ENCODE peak calls at places on chromosomes 12 and 14, in nine cellular contexts. G is Panc1; W is RCC 7860; U is stimulated activated CD8-positive, alpha-beta memory T cell treated with anti-CD3 and anti-CD28 coated beads, Interleukin-2, amount 100 ng/mL, for 48 hours; Q is stimulated activated CD4-positive, alpha-beta T cell treated with anti-CD3 and anti-CD28 coated beads, Interleukin-12 subunit alpha, Interleukin-12 subunit beta, amount 100 ng/mL, for 4 hours; N is GDM1; R is amniotic stem cell; M is OCI-LY7; K is kidney epithelial cell. H is an unnamed sample.

GRCh38 chr12:50066402-50066801 is 9.0 kb downstream of the ASIC1 start:
- DNase-seq in K (peak), N (no peak), W (peak), Q (no peak), G (no peak), U (no peak), R (peak), M (no peak), H (no peak)

GRCh38 chr14:93395227-93395626 is 35.5 kb upstream of the UNC79 start:
- DNase-seq in M (no peak), Q (no peak), N (peak), K (no peak), R (no peak), G (no peak), W (no peak), U (no peak), H (peak)

GRCh38 chr14:96135285-96135684 is 69.4 kb upstream of the BDKRB2 start:
- DNase-seq in U (no peak), K (no peak), R (no peak), M (no peak), N (no peak), Q (no peak), W (peak), G (no peak), H (no peak)

GRCh38 chr12:2311001-2311778 is 258.4 kb downstream of the CACNA1C start:
- DNase-seq in Q (no peak), K (no peak), W (no peak), N (no peak), U (no peak), G (no peak), R (peak), M (no peak), H (no peak)

GRCh38 chr12:49868952-49869815 is 26.3 kb upstream of the BCDIN3D start:
- DNase-seq in R (peak), G (no peak), M (no peak), Q (no peak), U (no peak), N (no peak), W (peak), K (peak), H (peak)

GRCh38 chr14:52951730-52952481 is 1.1 kb upstream of the FERMT2 start:
- DNase-seq in W (peak), Q (no peak), M (no peak), K (peak), U (no peak), R (peak), G (peak), N (no peak), H (no peak)

GRCh38 chr12:118357327-118358007 is 15.2 kb downstream of the TAOK3 start:
- DNase-seq in M (peak), R (no peak), N (peak), U (no peak), Q (no peak), K (no peak), W (peak), G (no peak), H (peak)

GRCh38 chr14:37202812-37203211 is 5.1 kb downstream of the MIPOL1 start:
- DNase-seq in M (no peak), G (no peak), N (no peak), Q (no peak), K (no peak), W (no peak), U (no peak), R (no peak), H (no peak)

GRCh38 chr12:8813963-8814362 is 8.5 kb upstream of the A2ML1 start:
- DNase-seq in K (no peak), N (no peak), W (no peak), Q (no peak), G (no peak), U (no peak), M (no peak), R (no peak), H (no peak)

GRCh38 chr12:76270657-76271358 is 77.4 kb downstream of the BBS10 start:
- DNase-seq in R (no peak), G (no peak), M (no peak), K (no peak), U (no peak), Q (no peak), N (no peak), W (no peak), H (no peak)

GRCh38 chr14:104931771-104932675 is 7.3 kb downstream of the PLD4 start:
- DNase-seq in R (no peak), U (no peak), W (no peak), G (no peak), Q (no peak), N (no peak), M (no peak), K (no peak), H (no peak)

GRCh38 chr12:122841544-122842321 is 6.5 kb downstream of the HIP1R start:
- DNase-seq in Q (no peak), N (no peak), W (peak), R (peak), G (no peak), K (no peak), M (no peak), U (no peak), H (no peak)

GRCh38 chr12:125312471-125312870 is 247.2 kb downstream of the AACS start:
- DNase-seq in Q (no peak), K (no peak), R (no peak), G (no peak), U (no peak), N (no peak), W (no peak), M (no peak), H (no peak)

GRCh38 chr14:93916476-93916875 is 10.7 kb upstream of the FAM181A start:
- DNase-seq in R (no peak), K (no peak), M (no peak), N (no peak), W (no peak), U (no peak), G (no peak), Q (no peak), H (no peak)

GRCh38 chr14:50906326-50906725 is 34.5 kb downstream of the ABHD12B start:
- DNase-seq in Q (no peak), W (no peak), K (no peak), G (no peak), N (no peak), U (no peak), M (no peak), R (no peak), H (no peak)

GRCh38 chr12:122994781-122995502 is 14.5 kb downstream of the ARL6IP4 start:
- DNase-seq in G (no peak), R (no peak), K (no peak), W (no peak), M (no peak), Q (no peak), U (no peak), N (no peak), H (no peak)

GRCh38 chr12:34287986-34288962 is 266.0 kb downstream of the ALG10 start:
- DNase-seq in R (no peak), G (no peak), M (no peak), W (no peak), K (no peak), N (no peak), Q (no peak), U (no peak), H (no peak)

GRCh38 chr14:92458136-92458958 is 55.2 kb upstream of the RIN3 start:
- DNase-seq in N (no peak), K (no peak), R (no peak), Q (no peak), G (no peak), W (no peak), U (no peak), M (no peak), H (no peak)

GRCh38 chr12:40898505-40898904 is 206.3 kb downstream of the CNTN1 start:
- DNase-seq in Q (no peak), G (no peak), M (no peak), U (no peak), R (no peak), K (no peak), W (no peak), N (no peak), H (no peak)

GRCh38 chr12:88946377-88946997 is 366.2 kb upstream of the KITLG start:
- DNase-seq in R (no peak), U (no peak), Q (no peak), G (no peak), N (peak), K (no peak), M (no peak), W (peak), H (no peak)

GRCh38 chr14:22718091-22718490 is 48.4 kb upstream of the OXA1L start:
- DNase-seq in W (no peak), Q (no peak), N (no peak), U (no peak), K (no peak), G (no peak), M (no peak), R (no peak), H (no peak)

GRCh38 chr12:49231881-49232650 is 32.8 kb upstream of the TUBA1C start:
- DNase-seq in M (no peak), N (no peak), Q (no peak), U (no peak), W (no peak), G (no peak), R (no peak), K (no peak), H (no peak)

GRCh38 chr12:78928200-78929074 is 63.9 kb downstream of the SYT1 start:
- DNase-seq in M (no peak), R (no peak), K (peak), Q (no peak), U (no peak), W (peak), G (peak), N (no peak), H (no peak)

GRCh38 chr12:89064780-89065179 is 287.5 kb downstream of the DUSP6 start:
- DNase-seq in W (peak), U (no peak), N (no peak), K (peak), M (no peak), Q (no peak), G (no peak), R (peak), H (no peak)

GRCh38 chr14:34718750-34719304 is 4.4 kb upstream of the CFL2 start:
- DNase-seq in U (no peak), W (peak), R (no peak), K (no peak), M (no peak), G (no peak), Q (no peak), N (no peak), H (no peak)

GRCh38 chr14:103528512-103529382 is at the start of gene TRMT61A:
- DNase-seq in M (peak), U (peak), Q (peak), R (peak), G (no peak), N (peak), K (no peak), W (peak), H (peak)

GRCh38 chr12:94239332-94239731 is 91.0 kb downstream of the PLXNC1 start:
- DNase-seq in G (no peak), Q (no peak), W (no peak), M (no peak), U (no peak), R (no peak), N (no peak), K (no peak), H (no peak)

GRCh38 chr14:23864856-23865255 is 88.7 kb upstream of the DHRS4 start:
- DNase-seq in G (no peak), W (no peak), Q (no peak), N (no peak), U (no peak), R (no peak), M (no peak), K (no peak), H (no peak)

GRCh38 chr12:94970560-94970959 is 32.9 kb downstream of the NDUFA12 start:
- DNase-seq in M (no peak), N (no peak), G (no peak), Q (no peak), U (no peak), R (no peak), K (no peak), W (no peak), H (no peak)

GRCh38 chr14:75972729-75973480 is 8.9 kb downstream of the TGFB3 start:
- DNase-seq in K (no peak), N (no peak), U (no peak), R (no peak), G (no peak), W (no peak), M (no peak), Q (no peak), H (no peak)

GRCh38 chr12:31959701-31960391 is 631 bp downstream of the RESF1 start:
- DNase-seq in M (peak), N (peak), Q (peak), K (no peak), W (no peak), G (peak), R (peak), U (peak), H (peak)

GRCh38 chr12:88934163-88934747 is 354.0 kb upstream of the KITLG start:
- DNase-seq in W (peak), G (no peak), Q (no peak), R (no peak), N (no peak), M (no peak), U (no peak), K (peak), H (no peak)

GRCh38 chr14:77502109-77502782 is 3.6 kb upstream of the ISM2 start:
- DNase-seq in W (no peak), M (no peak), N (no peak), G (no peak), R (no peak), K (no peak), U (no peak), Q (no peak), H (no peak)

GRCh38 chr12:107734139-107734538 is 26.8 kb downstream of the PRDM4 start:
- DNase-seq in K (no peak), R (no peak), Q (no peak), U (no peak), N (no peak), W (no peak), M (no peak), G (no peak), H (no peak)

GRCh38 chr14:79265366-79265765 is 945.9 kb downstream of the DIO2 start:
- DNase-seq in K (no peak), N (no peak), R (no peak), Q (no peak), G (no peak), M (no peak), W (no peak), U (no peak), H (no peak)

GRCh38 chr12:112942572-112942971 is 4.3 kb downstream of the OAS3 start:
- DNase-seq in Q (no peak), R (no peak), U (no peak), K (no peak), M (no peak), G (no peak), N (no peak), W (no peak), H (no peak)

GRCh38 chr14:63713765-63714164 is 14.1 kb downstream of the SGPP1 start:
- DNase-seq in W (no peak), Q (no peak), R (no peak), N (no peak), K (no peak), U (no peak), G (no peak), M (no peak), H (no peak)

H was measured in GF-D8.